ENCODE peak calls at places on chromosomes 3 and 15, in five cellular contexts. I is OCI-LY7, J is pancreas, A is colonic mucosa, G is AG04450. W is an unnamed sample. For H3K9me3, the result is how much of the 10 kb centered on the place peaks cover.

GRCh38 chr3:134651347-134652041 is 672 bp upstream of the KY start:
- DNase-seq in I (no peak), J (no peak), A (no peak), G (no peak), W (peak)

GRCh38 chr3:53845103-53845880 is 927 bp downstream of the CHDH start:
- DNase-seq in I (peak), J (peak), A (peak), G (no peak), W (peak)

GRCh38 chr3:52443268-52443610 is 1.7 kb downstream of the SEMA3G start:
- DNase-seq in I (no peak), J (no peak), A (no peak), G (no peak), W (no peak)

GRCh38 chr15:58306591-58307312 is 125.0 kb upstream of the LIPC start:
- DNase-seq in I (no peak), J (no peak), A (no peak), G (no peak), W (no peak)

GRCh38 chr3:30632065-30632464 is 25.7 kb downstream of the TGFBR2 start:
- DNase-seq in I (no peak), J (no peak), A (no peak), G (no peak), W (no peak)

GRCh38 chr15:43528542-43529007 is 11.2 kb downstream of the MAP1A start:
- DNase-seq in I (no peak), J (no peak), A (no peak), G (no peak), W (no peak)

GRCh38 chr3:150763841-150764483 is 993 bp upstream of the SIAH2 start:
- DNase-seq in I (peak), J (peak), A (peak), G (no peak), W (peak)

GRCh38 chr15:40543631-40544294 is 21.1 kb downstream of the CCDC32 start:
- DNase-seq in I (peak), J (no peak), A (no peak), G (no peak), W (no peak)

GRCh38 chr3:145776782-145777408 is 384.1 kb downstream of the PLOD2 start:
- DNase-seq in I (peak), J (no peak), A (peak), G (peak), W (peak)

GRCh38 chr3:152021951-152022461 is 148.6 kb downstream of the SUCNR1 start:
- DNase-seq in I (no peak), J (no peak), A (no peak), G (no peak), W (no peak)

GRCh38 chr3:143040264-143040879 is 39.0 kb downstream of the U2SURP start:
- DNase-seq in I (peak), J (no peak), A (no peak), G (no peak), W (no peak)

GRCh38 chr15:74724570-74725240 is 623 bp downstream of the CYP1A1 start:
- DNase-seq in I (no peak), J (no peak), A (no peak), G (no peak), W (no peak)

GRCh38 chr3:57094606-57095005 is 34.1 kb downstream of the SPATA12 start:
- DNase-seq in I (no peak), J (no peak), A (no peak), G (peak), W (no peak)

GRCh38 chr3:57098418-57099310 is 38.2 kb downstream of the SPATA12 start:
- DNase-seq in I (no peak), J (no peak), A (no peak), G (no peak), W (no peak)

GRCh38 chr3:57095361-57095760 is 34.9 kb downstream of the SPATA12 start:
- DNase-seq in I (no peak), J (no peak), A (no peak), G (no peak), W (no peak)

GRCh38 chr3:57100046-57100695 is 39.7 kb downstream of the SPATA12 start:
- DNase-seq in I (peak), J (no peak), A (peak), G (peak), W (peak)

DNA sequence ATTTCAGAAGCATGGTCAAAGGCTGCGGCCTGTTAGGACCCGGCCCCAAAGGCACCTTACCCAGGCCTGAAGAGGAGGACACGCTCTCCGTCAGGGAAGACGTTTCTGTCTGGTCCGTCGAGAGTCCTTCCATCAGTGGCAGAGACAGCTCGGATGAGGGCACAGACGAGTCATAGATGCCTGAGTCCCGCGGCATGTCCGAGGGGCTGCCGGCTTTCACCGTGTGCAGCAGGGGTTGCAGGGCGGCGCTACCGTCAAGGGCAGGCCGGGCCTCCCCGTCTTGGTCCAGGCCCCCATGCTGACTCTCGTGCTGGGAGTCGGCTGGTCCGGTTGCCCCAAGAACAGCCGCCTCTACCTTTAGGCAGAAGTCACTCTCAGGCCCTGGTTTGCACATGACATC is 37.1 kb downstream of the SPATA12 start:
- DNase-seq in I (no peak), J (no peak), A (no peak), G (no peak), W (no peak)
- H3K4me3 ChIP-seq in I (no peak), J (no peak), A (no peak), G (no peak), W (no peak)

GRCh38 chr3:176512037-176512436 is 685.2 kb downstream of the TBL1XR1 start:
- DNase-seq in I (no peak), J (no peak), A (no peak), G (no peak), W (no peak)
- H3K9me3 ChIP-seq in I (under half), J (under half), A (under half), G (under half), W (under half)

GRCh38 chr3:66018047-66019033 is 20.4 kb downstream of the MAGI1 start:
- DNase-seq in I (no peak), J (no peak), A (no peak), G (no peak), W (no peak)
- H3K27ac ChIP-seq in I (no peak), J (no peak), A (no peak), G (no peak), W (no peak)

GRCh38 chr3:188946837-188947236 is 224.9 kb upstream of the TPRG1 start:
- DNase-seq in I (no peak), J (no peak), A (no peak), G (no peak), W (no peak)

GRCh38 chr3:188947983-188948657 is 223.7 kb upstream of the TPRG1 start:
- DNase-seq in I (no peak), J (peak), A (peak), G (no peak), W (peak)

GRCh38 chr3:188946351-188946750 is 225.4 kb upstream of the TPRG1 start:
- DNase-seq in I (no peak), J (no peak), A (no peak), G (no peak), W (no peak)

GRCh38 chr3:188948658-188949400 is 222.9 kb upstream of the TPRG1 start:
- DNase-seq in I (no peak), J (no peak), A (no peak), G (peak), W (peak)

DNA sequence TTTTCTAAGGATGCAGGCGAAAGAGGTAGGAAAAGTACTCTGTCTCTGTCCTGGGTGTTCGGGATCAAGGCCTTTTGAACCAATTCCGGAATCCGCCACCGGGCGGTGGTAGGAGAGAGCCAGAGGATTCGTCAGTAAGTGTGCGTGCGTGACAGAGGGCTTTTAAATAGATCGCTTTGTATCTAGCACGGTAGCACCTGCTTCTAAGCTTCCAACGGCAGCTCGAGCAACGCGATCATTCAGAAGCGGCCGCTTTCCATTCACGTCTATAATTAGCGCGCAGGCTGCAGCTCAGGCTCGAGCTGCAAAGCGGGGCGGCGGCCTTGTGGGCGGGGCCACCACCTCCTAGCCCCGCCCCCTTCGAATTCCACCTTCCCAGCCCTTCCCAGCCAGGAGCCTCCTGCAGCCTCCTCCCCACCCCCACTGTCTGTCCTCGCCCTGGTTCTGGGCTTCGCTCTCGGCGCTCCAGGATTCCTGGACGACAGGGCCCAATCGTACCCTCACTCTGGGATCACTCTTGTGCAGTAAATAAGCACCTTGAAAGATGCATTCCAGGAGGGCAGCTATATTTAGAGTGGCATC is 224.3 kb upstream of the TPRG1 start:
- DNase-seq in I (no peak), J (peak), A (peak), G (no peak), W (peak)
- H3K4me3 ChIP-seq in I (no peak), J (peak), A (peak), G (peak), W (peak)

DNA sequence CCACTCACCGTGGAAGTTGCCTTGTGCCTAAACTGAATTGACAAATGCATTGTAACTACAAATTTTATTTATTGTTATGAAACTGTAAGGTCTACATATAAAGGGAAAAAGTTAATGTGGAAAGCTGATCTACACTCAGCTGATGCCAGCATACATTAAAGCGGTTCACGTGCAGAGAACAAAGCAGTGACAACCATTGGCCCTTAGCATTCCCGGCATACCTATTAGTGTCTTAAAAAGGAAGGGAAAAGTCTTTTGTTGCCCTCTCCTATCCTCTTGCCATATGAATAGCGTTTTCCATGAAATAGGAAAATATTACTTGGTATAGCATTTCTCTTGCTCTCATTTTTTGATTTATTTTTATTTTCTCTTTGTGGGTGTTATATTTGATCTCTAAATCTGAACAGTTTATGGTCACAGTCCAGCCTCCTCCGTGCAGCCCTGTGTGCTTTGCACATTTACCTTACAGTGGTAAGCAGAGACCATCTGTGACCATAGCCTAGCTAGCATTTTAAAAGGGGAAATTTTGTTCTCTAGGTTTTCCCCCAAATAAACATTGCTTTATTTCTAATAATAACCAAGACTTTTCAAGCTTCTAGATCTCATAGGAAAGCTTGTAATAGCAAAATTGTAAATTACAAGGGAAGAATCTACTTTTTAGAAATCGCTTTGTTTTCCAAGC is 89.7 kb upstream of the CGNL1 start:
- DNase-seq in I (no peak), J (no peak), A (no peak), G (no peak), W (no peak)
- H3K9me3 ChIP-seq in I (under half), J (under half), A (under half), G (under half), W (under half)

DNA sequence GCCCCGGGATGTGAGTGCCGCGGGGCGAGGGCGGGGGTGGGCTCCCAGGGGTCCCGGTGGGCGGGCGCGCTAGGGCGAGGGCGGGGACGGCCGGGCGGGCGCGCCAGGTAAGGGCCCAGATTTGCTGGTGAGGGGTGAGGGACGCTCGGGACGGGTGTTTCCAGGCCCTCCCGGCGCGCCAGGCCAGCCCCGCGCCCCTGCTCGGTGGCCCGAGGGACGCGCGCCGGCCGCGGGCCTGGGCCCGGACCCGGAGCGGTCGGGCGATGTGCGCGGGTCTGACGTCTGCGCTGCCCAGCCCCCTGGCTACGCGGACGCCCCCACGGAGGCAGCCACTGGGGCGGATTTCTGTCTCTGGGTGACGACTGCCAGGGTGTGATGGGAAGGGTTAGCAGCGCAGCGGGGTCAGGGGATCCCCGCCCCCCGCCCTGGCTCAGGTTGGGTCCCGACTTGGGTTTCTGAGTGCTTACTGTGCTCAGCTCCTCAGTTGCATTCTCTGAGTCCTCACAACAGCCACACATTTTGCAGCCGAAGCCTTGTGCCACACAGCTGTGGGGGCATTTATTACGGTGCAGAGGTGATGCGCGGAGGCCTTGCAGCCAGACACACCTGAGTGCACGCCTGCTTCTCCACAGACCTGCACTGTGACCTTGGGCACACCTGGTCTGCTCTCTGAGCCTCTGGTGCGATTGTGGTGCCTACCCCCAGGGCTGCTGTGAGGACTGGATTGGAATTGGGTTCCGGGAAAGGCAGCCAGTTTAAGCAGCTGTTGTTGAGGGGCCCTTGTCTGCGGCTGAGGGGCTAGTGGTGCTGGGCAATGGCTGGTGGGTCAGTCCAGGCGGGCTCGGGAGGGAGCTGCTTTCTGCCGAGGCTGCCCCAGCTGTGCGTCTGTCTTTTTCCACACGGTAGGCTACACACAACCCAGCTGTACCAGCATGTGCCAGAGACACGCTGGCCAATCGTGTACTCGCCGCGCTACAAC is 523 bp downstream of the HDAC11 start:
- DNase-seq in I (peak), J (peak), A (peak), G (no peak), W (peak)
- H3K27ac ChIP-seq in I (no peak), J (peak), A (peak), G (no peak), W (no peak)